ENCODE peak calls at places on chromosomes 1 and 21, in four cellular contexts. One of them, this sample, is unnamed. For H3K4me1, the result is how much of the 10 kb centered on the place peaks cover.

GRCh38 chr1:219385786-219386427 is 212.2 kb downstream of the LYPLAL1 start:
- DNase-seq in fibroblast of lung: peak
- DNase-seq in mucosa of descending colon: no peak
- DNase-seq in tibial artery: no peak
- DNase-seq in this sample: peak

GRCh38 chr1:14996133-14997050 is 157.2 kb upstream of the TMEM51 start:
- DNase-seq in tibial artery: no peak
- DNase-seq in fibroblast of lung: peak
- DNase-seq in mucosa of descending colon: no peak
- DNase-seq in this sample: no peak

GRCh38 chr1:16420719-16421118 is 16.5 kb downstream of the SPATA21 start:
- DNase-seq in fibroblast of lung: no peak
- DNase-seq in tibial artery: no peak
- DNase-seq in mucosa of descending colon: no peak
- DNase-seq in this sample: no peak

GRCh38 chr1:229759037-229759435 is 133.0 kb downstream of the URB2 start:
- DNase-seq in mucosa of descending colon: no peak
- DNase-seq in tibial artery: no peak
- DNase-seq in fibroblast of lung: peak
- DNase-seq in this sample: no peak

GRCh38 chr1:226596531-226597165 is 48.1 kb downstream of the STUM start:
- DNase-seq in fibroblast of lung: no peak
- DNase-seq in mucosa of descending colon: no peak
- DNase-seq in tibial artery: no peak
- DNase-seq in this sample: no peak

GRCh38 chr21:15141236-15141970 is 76.6 kb upstream of the NRIP1 start:
- DNase-seq in tibial artery: no peak
- DNase-seq in mucosa of descending colon: peak
- DNase-seq in fibroblast of lung: no peak
- DNase-seq in this sample: peak

GRCh38 chr1:7552402-7552801 is 218.7 kb upstream of the VAMP3 start:
- DNase-seq in tibial artery: no peak
- DNase-seq in mucosa of descending colon: no peak
- DNase-seq in fibroblast of lung: no peak
- DNase-seq in this sample: no peak

GRCh38 chr21:34936874-34937563 is 112.1 kb downstream of the RUNX1 start:
- DNase-seq in fibroblast of lung: no peak
- DNase-seq in mucosa of descending colon: no peak
- DNase-seq in tibial artery: no peak
- DNase-seq in this sample: no peak

GRCh38 chr1:232459826-232460225 is 170.1 kb downstream of the SIPA1L2 start:
- DNase-seq in tibial artery: no peak
- DNase-seq in fibroblast of lung: no peak
- DNase-seq in mucosa of descending colon: no peak
- DNase-seq in this sample: no peak

GRCh38 chr1:18347559-18347958 is 133.2 kb upstream of the KLHDC7A start:
- DNase-seq in tibial artery: no peak
- DNase-seq in fibroblast of lung: no peak
- DNase-seq in mucosa of descending colon: no peak
- DNase-seq in this sample: no peak

GRCh38 chr1:17874665-17875064 is 119.5 kb downstream of the ACTL8 start:
- DNase-seq in tibial artery: peak
- DNase-seq in mucosa of descending colon: no peak
- DNase-seq in fibroblast of lung: peak
- DNase-seq in this sample: no peak

GRCh38 chr1:30896905-30897304 is 11.7 kb downstream of the SDC3 start:
- DNase-seq in mucosa of descending colon: no peak
- DNase-seq in fibroblast of lung: no peak
- DNase-seq in tibial artery: no peak
- DNase-seq in this sample: no peak

GRCh38 chr1:59678065-59678808 is 136.5 kb upstream of the HOOK1 start:
- DNase-seq in mucosa of descending colon: no peak
- DNase-seq in tibial artery: no peak
- DNase-seq in fibroblast of lung: no peak
- DNase-seq in this sample: no peak

GRCh38 chr1:54335396-54336056 is 70.7 kb downstream of the SSBP3 start:
- DNase-seq in fibroblast of lung: peak
- DNase-seq in mucosa of descending colon: no peak
- DNase-seq in tibial artery: peak
- DNase-seq in this sample: peak
- H3K4me1 ChIP-seq in fibroblast of lung: under half
- H3K4me1 ChIP-seq in mucosa of descending colon: under half
- H3K4me1 ChIP-seq in tibial artery: half or more
- H3K4me1 ChIP-seq in this sample: under half

GRCh38 chr1:24486296-24487065 is 16.2 kb upstream of the RCAN3 start:
- DNase-seq in tibial artery: peak
- DNase-seq in mucosa of descending colon: no peak
- DNase-seq in fibroblast of lung: no peak
- DNase-seq in this sample: no peak
- H3K4me1 ChIP-seq in tibial artery: under half
- H3K4me1 ChIP-seq in mucosa of descending colon: under half
- H3K4me1 ChIP-seq in fibroblast of lung: under half
- H3K4me1 ChIP-seq in this sample: under half

GRCh38 chr1:31932491-31933316 is 5.5 kb downstream of the PTP4A2 start:
- DNase-seq in fibroblast of lung: no peak
- DNase-seq in tibial artery: no peak
- DNase-seq in mucosa of descending colon: no peak
- DNase-seq in this sample: no peak
- H3K4me1 ChIP-seq in fibroblast of lung: under half
- H3K4me1 ChIP-seq in tibial artery: half or more
- H3K4me1 ChIP-seq in mucosa of descending colon: half or more
- H3K4me1 ChIP-seq in this sample: half or more

DNA sequence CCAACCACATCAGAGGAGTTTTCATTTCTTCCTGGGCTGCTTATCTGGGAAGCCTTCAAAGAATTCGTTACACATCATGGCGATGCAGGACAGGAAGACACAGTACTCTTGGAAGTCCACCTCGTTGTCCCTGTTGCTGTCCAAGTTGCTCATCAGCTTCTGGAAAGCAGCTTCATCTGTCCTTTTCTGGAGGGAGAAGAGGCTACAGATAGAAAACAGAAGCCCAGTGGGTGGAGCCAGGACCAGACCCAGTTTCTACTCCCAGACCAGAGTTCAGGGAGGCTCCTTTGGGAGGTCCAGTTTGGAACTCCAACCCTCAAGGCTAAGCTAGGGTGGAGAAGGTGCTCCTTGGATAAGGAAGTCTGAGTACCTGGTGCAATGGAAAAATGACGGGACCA is 1.9 kb downstream of the S100A4 start:
- DNase-seq in fibroblast of lung: no peak
- DNase-seq in mucosa of descending colon: no peak
- DNase-seq in tibial artery: peak
- DNase-seq in this sample: no peak
- H3K4me1 ChIP-seq in fibroblast of lung: under half
- H3K4me1 ChIP-seq in mucosa of descending colon: under half
- H3K4me1 ChIP-seq in tibial artery: half or more
- H3K4me1 ChIP-seq in this sample: under half

DNA sequence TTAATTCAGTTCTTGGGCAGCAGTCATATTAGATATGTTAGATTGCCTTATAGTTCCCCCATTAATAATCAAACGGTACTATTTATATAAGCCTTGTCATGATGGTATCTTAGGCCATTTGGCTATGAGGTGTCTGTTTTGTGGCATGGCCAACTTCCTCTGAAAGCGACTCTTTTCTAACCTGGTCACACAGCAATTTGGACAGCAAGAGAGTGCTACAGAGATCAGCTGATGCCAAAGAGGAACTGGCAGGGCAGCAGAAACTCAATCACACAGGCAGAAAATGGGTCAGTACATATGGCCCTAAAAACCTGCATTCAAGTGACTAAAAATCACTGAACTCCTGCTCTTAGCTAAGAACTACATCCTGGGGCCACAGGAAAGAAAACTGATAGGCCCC is 13.4 kb upstream of the MUTYH start:
- DNase-seq in tibial artery: no peak
- DNase-seq in mucosa of descending colon: no peak
- DNase-seq in fibroblast of lung: no peak
- DNase-seq in this sample: no peak
- H3K4me1 ChIP-seq in tibial artery: under half
- H3K4me1 ChIP-seq in mucosa of descending colon: under half
- H3K4me1 ChIP-seq in fibroblast of lung: under half
- H3K4me1 ChIP-seq in this sample: under half

DNA sequence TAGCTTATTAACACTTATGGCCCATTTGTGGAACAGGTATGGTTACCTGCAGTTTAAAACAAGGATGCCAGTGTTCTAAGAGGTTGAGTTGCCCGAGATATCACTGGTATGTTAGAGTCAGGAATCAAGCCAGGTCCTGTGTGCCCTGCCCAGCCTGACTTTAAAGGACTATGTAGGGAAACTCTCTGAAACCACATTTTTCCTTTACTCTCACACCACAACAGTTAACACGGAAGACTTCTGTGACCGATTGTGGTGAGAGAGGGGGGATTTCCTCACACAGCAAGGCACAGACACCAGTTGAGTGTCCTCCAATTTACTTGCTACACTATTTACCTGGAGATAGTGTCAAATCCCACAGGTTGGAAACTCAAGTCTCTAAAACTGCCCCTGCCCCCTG is 47.8 kb downstream of the UCK2 start:
- DNase-seq in mucosa of descending colon: no peak
- DNase-seq in fibroblast of lung: no peak
- DNase-seq in tibial artery: no peak
- DNase-seq in this sample: peak
- H3K4me1 ChIP-seq in mucosa of descending colon: under half
- H3K4me1 ChIP-seq in fibroblast of lung: under half
- H3K4me1 ChIP-seq in tibial artery: under half
- H3K4me1 ChIP-seq in this sample: under half

DNA sequence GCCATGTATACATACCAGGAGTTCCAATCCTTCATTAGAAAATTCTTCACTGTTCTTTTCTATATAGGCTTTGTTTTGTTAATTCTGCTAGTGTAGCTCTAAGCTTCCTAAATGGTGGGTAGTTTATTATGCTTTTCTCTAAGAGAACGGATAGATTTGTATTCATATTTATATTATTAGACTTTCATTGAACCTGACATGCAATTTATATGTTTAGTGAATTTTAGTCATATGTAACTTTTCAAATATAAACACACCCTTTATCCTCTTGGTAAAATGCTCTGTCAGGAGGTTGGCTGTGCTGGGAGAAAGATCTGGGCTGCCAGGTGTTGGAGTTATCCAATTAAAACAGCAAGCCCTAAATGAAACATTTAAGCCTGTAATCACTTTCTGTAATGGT is 369.7 kb upstream of the RGS18 start:
- DNase-seq in tibial artery: no peak
- DNase-seq in mucosa of descending colon: no peak
- DNase-seq in fibroblast of lung: no peak
- DNase-seq in this sample: no peak
- H3K4me1 ChIP-seq in tibial artery: under half
- H3K4me1 ChIP-seq in mucosa of descending colon: under half
- H3K4me1 ChIP-seq in fibroblast of lung: under half
- H3K4me1 ChIP-seq in this sample: under half

DNA sequence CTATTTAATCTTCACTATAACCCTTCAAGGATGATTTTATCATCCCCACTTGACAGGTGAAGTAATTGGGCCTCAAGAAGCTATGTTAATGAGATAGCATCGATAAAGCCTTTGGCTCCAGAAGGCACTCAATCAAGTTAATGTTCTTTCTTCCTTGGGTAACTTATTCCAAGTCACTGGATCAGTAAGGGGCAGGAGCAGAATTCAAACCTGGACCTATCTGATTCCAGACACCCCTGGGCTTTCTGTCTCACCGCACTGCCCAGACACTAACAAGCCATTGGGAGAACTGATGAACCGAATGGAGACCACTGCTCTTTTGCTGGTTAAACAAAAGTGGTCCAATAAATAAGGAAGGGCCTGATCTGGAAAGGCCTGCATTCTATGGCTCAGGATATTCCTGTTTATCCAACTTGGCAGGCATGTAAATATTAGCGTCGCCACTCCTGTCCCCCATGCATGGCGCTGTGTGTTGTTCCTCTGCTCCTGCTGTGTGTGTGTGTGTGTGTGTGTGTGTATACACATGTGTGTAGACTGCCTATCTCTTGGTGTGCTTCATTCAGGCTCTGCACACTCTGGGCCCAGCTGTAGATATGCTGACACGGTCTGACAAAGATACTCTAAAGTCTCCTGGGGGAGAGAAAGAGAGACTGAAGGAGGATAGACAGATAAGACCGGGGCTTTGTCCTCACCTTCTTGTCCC is 6.9 kb downstream of the LMOD1 start:
- DNase-seq in fibroblast of lung: no peak
- DNase-seq in tibial artery: no peak
- DNase-seq in mucosa of descending colon: no peak
- DNase-seq in this sample: no peak
- H3K4me1 ChIP-seq in fibroblast of lung: under half
- H3K4me1 ChIP-seq in tibial artery: half or more
- H3K4me1 ChIP-seq in mucosa of descending colon: under half
- H3K4me1 ChIP-seq in this sample: under half

GRCh38 chr21:38504056-38504455 is 5.8 kb upstream of the ERG start:
- DNase-seq in tibial artery: no peak
- DNase-seq in fibroblast of lung: peak
- DNase-seq in mucosa of descending colon: no peak
- DNase-seq in this sample: no peak
- H3K4me1 ChIP-seq in tibial artery: half or more
- H3K4me1 ChIP-seq in fibroblast of lung: under half
- H3K4me1 ChIP-seq in mucosa of descending colon: under half
- H3K4me1 ChIP-seq in this sample: under half

This sample was measured in body of pancreas.